ENCODE peak calls at places on chromosome 20, in five cellular contexts. X is trophoblast cell; N is CD8-positive, alpha-beta memory T cell; K is CD8-positive, alpha-beta T cell; B is HAP-1. Y is an unnamed sample.
A peak's percentile ranks its signal among the peaks of the same experiment; 100 is the strongest.

GRCh38 chr20:36819662-36820061 is 46.1 kb upstream of the DSN1 start:
- DNase-seq in X (no peak), K (no peak), N (no peak), B (peak; percentile 73), Y (no peak)

GRCh38 chr20:53349730-53350129 is 243.9 kb downstream of the ZNF217 start:
- DNase-seq in B (no peak), X (no peak), K (no peak), N (no peak), Y (no peak)

GRCh38 chr20:36543187-36544133 is 2.1 kb downstream of the MYL9 start:
- DNase-seq in B (no peak), X (no peak), K (no peak), N (no peak), Y (no peak)

GRCh38 chr20:23100021-23100753 is 14.1 kb upstream of the CD93 start:
- DNase-seq in N (no peak), B (no peak), K (no peak), X (peak; percentile 73), Y (no peak)

GRCh38 chr20:21074605-21075336 is 31.4 kb downstream of the LINC00237 start:
- DNase-seq in X (no peak), B (no peak), N (no peak), K (no peak), Y (no peak)

GRCh38 chr20:9059931-9060330 is 9.0 kb upstream of the PLCB4 start:
- DNase-seq in K (no peak), X (no peak), B (no peak), N (no peak), Y (no peak)

GRCh38 chr20:4987130-4987529 is 14.2 kb downstream of the SLC23A2 start:
- DNase-seq in B (no peak), N (no peak), K (no peak), X (peak; percentile 35), Y (no peak)

GRCh38 chr20:57797401-57797800 is 87.6 kb upstream of the PMEPA1 start:
- DNase-seq in X (no peak), K (no peak), B (no peak), N (no peak), Y (no peak)

GRCh38 chr20:52943185-52943841 is 28.8 kb upstream of the TSHZ2 start:
- DNase-seq in B (no peak), X (peak; percentile 12), K (no peak), N (no peak), Y (no peak)

GRCh38 chr20:62436692-62437091 is 9.4 kb upstream of the RBBP8NL start:
- DNase-seq in K (no peak), N (no peak), X (no peak), B (no peak), Y (no peak)

GRCh38 chr20:62439218-62439617 is 11.9 kb upstream of the RBBP8NL start:
- DNase-seq in N (no peak), K (no peak), B (no peak), X (no peak), Y (no peak)

GRCh38 chr20:62434098-62434497 is 6.8 kb upstream of the RBBP8NL start:
- DNase-seq in N (no peak), B (no peak), X (no peak), K (no peak), Y (no peak)

GRCh38 chr20:62437430-62437829 is 10.1 kb upstream of the RBBP8NL start:
- DNase-seq in B (no peak), N (no peak), X (no peak), K (no peak), Y (no peak)

DNA sequence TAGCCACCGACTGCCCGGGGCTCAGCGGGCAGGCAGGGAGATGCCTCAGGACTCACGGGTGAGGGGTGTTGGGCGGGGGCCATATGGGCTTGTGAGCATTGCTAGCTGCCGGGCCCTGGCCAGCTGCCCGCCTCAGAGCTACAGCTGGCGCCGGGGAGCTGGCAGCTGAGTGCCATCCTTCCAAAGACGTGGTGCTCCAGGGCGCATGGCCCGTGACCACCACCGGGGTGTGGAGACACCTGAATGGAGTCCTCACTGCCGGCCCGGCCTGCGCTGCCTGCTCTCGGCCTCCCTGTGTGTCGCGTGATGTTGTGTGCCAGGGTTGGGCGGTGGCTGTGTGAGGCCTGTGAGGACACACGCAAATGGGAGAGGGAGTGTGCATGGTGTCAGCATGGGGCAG is 10.6 kb upstream of the RBBP8NL start:
- DNase-seq in N (no peak), X (no peak), B (no peak), K (no peak), Y (no peak)
- H3K27me3 ChIP-seq in N (no peaks in the 10 kb centered on the region), X (no peaks in the 10 kb centered on the region), B (peaks cover 56% of the 10 kb centered on the region), K (no peaks in the 10 kb centered on the region), Y (no peaks in the 10 kb centered on the region)

DNA sequence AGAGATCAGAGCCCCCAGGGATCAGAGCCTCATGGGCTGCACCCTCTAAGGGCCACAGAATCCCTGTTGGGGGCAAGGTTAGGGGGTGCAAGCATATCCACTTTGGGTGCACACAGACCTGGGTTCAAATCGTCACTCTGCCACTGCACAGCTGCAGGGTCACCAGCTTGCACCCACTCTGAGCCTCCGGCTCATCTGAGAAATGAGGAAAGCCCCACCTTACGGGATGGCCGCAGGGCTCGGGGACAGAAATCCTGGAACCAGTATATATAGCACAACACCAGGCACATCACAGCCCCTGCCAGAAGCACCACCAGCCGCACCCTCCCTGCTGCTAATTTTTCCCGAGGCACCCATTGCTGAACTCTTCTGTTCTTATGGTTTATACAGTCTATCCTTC is 169.6 kb downstream of the NFATC2 start:
- DNase-seq in N (no peak), B (no peak), X (no peak), K (no peak), Y (no peak)
- H3K27me3 ChIP-seq in N (no peaks in the 10 kb centered on the region), B (no peaks in the 10 kb centered on the region), X (no peaks in the 10 kb centered on the region), K (no peaks in the 10 kb centered on the region), Y (no peaks in the 10 kb centered on the region)

GRCh38 chr20:18057106-18057993 is at the start of gene OVOL2:
- DNase-seq in K (no peak), N (no peak), B (peak; percentile 25), X (peak; percentile 94), Y (no peak)

GRCh38 chr20:18055261-18055660 is 2.5 kb downstream of the OVOL2 start:
- DNase-seq in K (no peak), N (no peak), X (peak; percentile 54), B (no peak), Y (no peak)

GRCh38 chr20:18056174-18057105 is 1.3 kb downstream of the OVOL2 start:
- DNase-seq in X (peak; percentile 46), K (no peak), N (no peak), B (peak; percentile 30), Y (no peak)

GRCh38 chr20:18050628-18051027 is 7.1 kb downstream of the OVOL2 start:
- DNase-seq in B (no peak), X (no peak), N (no peak), K (no peak), Y (no peak)

GRCh38 chr20:18052856-18053255 is 4.9 kb downstream of the OVOL2 start:
- DNase-seq in K (no peak), B (no peak), N (no peak), X (peak; percentile 92), Y (no peak)
- H3K27me3 ChIP-seq in K (no peaks in the 10 kb centered on the region), B (peaks cover 43% of the 10 kb centered on the region), N (peaks cover 13% of the 10 kb centered on the region), X (no peaks in the 10 kb centered on the region), Y (peaks cover 42% of the 10 kb centered on the region)

DNA sequence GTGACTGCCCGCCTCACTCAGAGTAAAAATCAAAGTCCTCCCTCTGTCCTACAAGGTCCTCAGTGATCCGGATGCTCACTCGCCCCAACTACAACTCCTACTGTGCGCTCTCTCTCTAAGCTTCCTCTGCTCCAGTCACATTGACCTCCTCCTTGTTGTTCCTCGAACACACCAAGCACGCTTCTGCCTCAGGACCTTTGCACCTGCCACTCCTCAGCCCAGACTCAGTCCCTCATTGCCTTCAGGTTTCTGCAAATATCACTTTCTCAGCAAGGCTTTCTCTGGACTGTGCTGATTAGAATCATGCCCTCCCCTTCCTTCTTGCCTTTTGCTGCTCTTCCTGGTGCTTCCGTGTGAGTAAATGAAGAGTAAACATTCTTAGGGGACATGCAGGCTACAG is 41.6 kb downstream of the SULF2 start:
- DNase-seq in K (no peak), B (no peak), N (no peak), X (no peak), Y (no peak)
- H3K27me3 ChIP-seq in K (no peaks in the 10 kb centered on the region), B (no peaks in the 10 kb centered on the region), N (no peaks in the 10 kb centered on the region), X (no peaks in the 10 kb centered on the region), Y (peaks cover 10% of the 10 kb centered on the region)

DNA sequence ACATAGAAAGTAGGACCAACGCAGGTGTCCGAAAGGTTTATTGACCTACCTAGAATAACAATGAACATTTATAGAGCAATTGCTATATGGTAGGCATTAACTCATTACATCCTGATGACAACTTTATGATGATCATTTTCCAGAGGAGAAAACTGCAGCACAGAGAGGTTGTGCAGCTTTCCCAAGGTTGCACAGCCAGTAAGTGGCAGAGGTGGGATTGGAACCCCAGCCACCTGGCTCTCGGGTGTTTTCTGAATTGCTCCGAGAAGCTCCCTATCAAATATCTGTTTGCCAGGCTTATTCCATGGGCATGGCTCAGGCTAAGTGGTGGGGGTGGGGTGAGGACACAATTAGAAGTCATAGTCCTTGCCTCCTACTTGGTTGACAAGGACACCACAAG is 24.1 kb upstream of the NFATC2 start:
- DNase-seq in K (no peak), X (no peak), N (no peak), B (no peak), Y (no peak)
- H3K27me3 ChIP-seq in K (peaks cover 17% of the 10 kb centered on the region), X (peaks cover 5% of the 10 kb centered on the region), N (peaks cover 20% of the 10 kb centered on the region), B (no peaks in the 10 kb centered on the region), Y (no peaks in the 10 kb centered on the region)

DNA sequence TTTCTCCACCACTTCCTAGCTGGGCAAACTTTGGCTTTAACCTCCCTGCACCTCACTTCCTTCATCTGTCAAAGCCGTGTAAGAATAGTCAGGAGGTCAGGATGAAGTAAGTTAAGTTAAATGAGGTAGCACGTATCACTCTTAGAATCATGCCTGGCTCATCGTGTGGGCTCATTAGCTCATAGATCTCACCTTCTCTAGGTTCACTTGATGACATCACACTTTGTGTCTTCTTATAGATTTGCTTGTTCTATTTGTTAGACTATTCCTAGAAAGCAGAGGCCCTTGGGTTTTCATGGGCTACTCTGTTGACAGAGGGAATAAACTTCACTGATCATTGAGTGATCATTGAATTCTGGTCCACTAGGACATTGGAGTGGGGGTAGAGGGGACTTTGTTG is 12.2 kb upstream of the NCOA5 start:
- DNase-seq in X (no peak), K (no peak), N (no peak), B (no peak), Y (no peak)
- H3K27me3 ChIP-seq in X (peaks cover 2% of the 10 kb centered on the region), K (peaks cover 3% of the 10 kb centered on the region), N (peaks cover 13% of the 10 kb centered on the region), B (peaks cover 14% of the 10 kb centered on the region), Y (peaks cover 18% of the 10 kb centered on the region)

DNA sequence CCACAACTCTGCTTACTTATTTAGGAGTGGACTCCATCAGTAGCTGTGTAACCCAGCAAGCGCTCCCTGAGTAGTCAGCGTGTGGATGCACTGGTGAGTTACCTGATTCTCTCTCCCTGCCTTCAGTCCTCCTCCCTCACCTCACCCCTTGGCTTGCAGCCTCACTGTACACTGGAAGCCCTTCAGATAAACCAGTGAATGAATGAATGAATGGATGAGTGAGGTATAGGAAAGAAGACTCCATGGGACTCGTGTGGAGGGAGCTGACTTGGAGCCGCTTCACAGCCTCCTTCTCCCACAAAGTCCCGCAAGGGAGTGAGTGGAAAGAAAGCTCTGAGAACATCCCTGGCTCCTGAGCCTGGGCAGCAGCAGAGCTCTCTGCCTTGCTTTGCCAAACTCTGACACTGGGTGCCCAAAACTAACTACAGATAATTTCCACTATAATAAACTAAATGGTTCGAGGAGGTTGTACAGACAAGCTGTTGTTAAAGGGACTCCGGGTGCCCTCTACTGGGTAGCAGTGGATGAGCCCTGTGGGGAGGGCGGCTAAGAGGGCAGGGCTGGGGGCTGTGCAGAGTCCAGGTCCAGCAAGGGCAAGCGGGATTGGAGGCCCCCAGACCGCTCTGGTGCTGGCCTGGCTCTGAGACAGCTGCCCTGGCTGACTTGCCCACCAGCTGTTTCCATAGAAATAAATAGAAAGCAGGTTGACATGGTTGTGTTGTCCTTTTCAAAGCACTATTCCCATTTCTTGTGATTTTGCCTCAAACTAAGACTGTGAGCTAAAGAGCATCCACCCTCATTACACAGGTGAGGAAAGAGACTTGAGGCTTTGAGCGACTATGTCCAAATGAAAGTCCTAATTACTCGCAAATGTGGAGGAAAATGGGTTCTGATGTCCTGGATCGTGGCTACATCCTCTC is 167.7 kb upstream of the CST7 start:
- DNase-seq in X (no peak), N (no peak), B (peak; percentile 15), K (no peak), Y (peak; percentile 64)
- H3K27me3 ChIP-seq in X (no peaks in the 10 kb centered on the region), N (no peaks in the 10 kb centered on the region), B (no peaks in the 10 kb centered on the region), K (no peaks in the 10 kb centered on the region), Y (no peaks in the 10 kb centered on the region)